ENCODE peak calls at places on chromosomes 13 and 19, in four cellular contexts. Y, W, Q and H are unnamed samples.
A peak's percentile ranks its signal among the peaks of the same experiment; 100 is the strongest.

GRCh38 chr13:90918551-90918950 is 428.9 kb upstream of the MIR17HG start:
- DNase-seq in Y (no peak), W (no peak), Q (no peak), H (peak; percentile 0)

GRCh38 chr13:111115841-111116500 is 861 bp downstream of the ARHGEF7 start:
- DNase-seq in Y (peak; percentile 75), W (peak; percentile 73), Q (peak; percentile 86), H (peak; percentile 87)

GRCh38 chr13:61770697-61771096 is 355.0 kb upstream of the PCDH20 start:
- DNase-seq in Y (peak; percentile 42), W (no peak), Q (no peak), H (no peak)

GRCh38 chr13:30415430-30416030 is 6.8 kb upstream of the UBE2L5 start:
- DNase-seq in Y (no peak), W (no peak), Q (no peak), H (no peak)

GRCh38 chr13:50670272-50670671 is 173.2 kb downstream of the DLEU7 start:
- DNase-seq in Y (no peak), W (no peak), Q (no peak), H (no peak)

GRCh38 chr19:4620675-4621074 is 18.6 kb upstream of the TNFAIP8L1 start:
- DNase-seq in Y (no peak), W (no peak), Q (no peak), H (no peak)

GRCh38 chr13:90933097-90933826 is 414.2 kb upstream of the MIR17HG start:
- DNase-seq in Y (no peak), W (no peak), Q (no peak), H (no peak)

GRCh38 chr13:46475586-46475991 is 77.4 kb upstream of the LRCH1 start:
- DNase-seq in Y (no peak), W (no peak), Q (no peak), H (peak; percentile 26)

GRCh38 chr13:46149272-46150133 is 32.5 kb downstream of the LCP1 start:
- DNase-seq in Y (no peak), W (no peak), Q (no peak), H (peak; percentile 16)

GRCh38 chr19:13121551-13122274 is 3.6 kb downstream of the NACC1 start:
- DNase-seq in Y (no peak), W (no peak), Q (no peak), H (no peak)

GRCh38 chr19:52748336-52748950 is 13.6 kb upstream of the ZNF611 start:
- DNase-seq in Y (peak; percentile 73), W (no peak), Q (no peak), H (peak; percentile 65)

GRCh38 chr19:1169921-1170885 is 3.9 kb downstream of the SBNO2 start:
- DNase-seq in Y (no peak), W (no peak), Q (no peak), H (peak; percentile 80)

GRCh38 chr13:73914119-73914518 is 220.1 kb downstream of the KLF12 start:
- DNase-seq in Y (no peak), W (no peak), Q (no peak), H (peak; percentile 62)

GRCh38 chr13:46229251-46229650 is 17.5 kb downstream of the LRRC63 start:
- DNase-seq in Y (no peak), W (no peak), Q (no peak), H (peak; percentile 63)

GRCh38 chr19:55066107-55066709 is 3.3 kb upstream of the RDH13 start:
- DNase-seq in Y (peak; percentile 46), W (no peak), Q (no peak), H (no peak)

GRCh38 chr13:100608906-100609305 is 20.3 kb upstream of the GGACT start:
- DNase-seq in Y (no peak), W (no peak), Q (no peak), H (peak; percentile 25)

GRCh38 chr13:107234315-107234714 is 666.4 kb upstream of the ARGLU1 start:
- DNase-seq in Y (no peak), W (no peak), Q (no peak), H (no peak)

GRCh38 chr19:43814663-43815352 is 12.3 kb upstream of the ZNF283 start:
- DNase-seq in Y (no peak), W (no peak), Q (no peak), H (no peak)

GRCh38 chr19:4088975-4089374 is 22.3 kb upstream of the ZBTB7A start:
- DNase-seq in Y (no peak), W (no peak), Q (no peak), H (no peak)

GRCh38 chr13:29595380-29596063 is at the start of gene SLC7A1:
- DNase-seq in Y (peak; percentile 96), W (peak; percentile 30), Q (no peak), H (peak; percentile 64)

GRCh38 chr19:17942181-17942580 is 9.4 kb downstream of the CCDC124 start:
- DNase-seq in Y (no peak), W (no peak), Q (no peak), H (no peak)

GRCh38 chr19:13902993-13903555 is 2.8 kb downstream of the BRME1 start:
- DNase-seq in Y (no peak), W (no peak), Q (no peak), H (no peak)

DNA sequence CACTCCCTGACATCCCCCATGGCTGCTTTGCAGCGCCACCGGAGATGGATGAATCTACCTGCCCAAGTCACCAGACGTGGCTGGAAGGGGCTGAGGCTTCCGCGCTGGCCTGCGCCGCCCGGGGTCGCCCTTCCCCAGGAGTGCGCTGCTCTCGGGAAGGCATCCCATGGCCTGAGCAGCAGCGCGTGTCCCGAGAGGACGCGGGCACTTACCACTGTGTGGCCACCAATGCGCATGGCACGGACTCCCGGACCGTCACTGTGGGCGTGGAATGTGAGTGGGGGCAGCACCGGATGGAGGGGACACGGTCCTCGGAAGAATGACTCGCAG is 4.6 kb downstream of the ICAM5 start:
- DNase-seq in Y (peak; percentile 72), W (no peak), Q (no peak), H (no peak)
- TF ChIP-seq CTCF in Y (peak; percentile 52), W (no peak), Q (no peak), H (no peak)

GRCh38 chr19:48784527-48784926 is 26.3 kb downstream of the BCAT2 start:
- DNase-seq in Y (no peak), W (no peak), Q (no peak), H (peak; percentile 37)
- TF ChIP-seq CTCF in Y (no peak), W (no peak), Q (no peak), H (peak; percentile 31)

GRCh38 chr19:10655457-10656312 is 1.5 kb downstream of the ILF3 start:
- DNase-seq in Y (peak; percentile 52), W (no peak), Q (no peak), H (peak; percentile 23)
- TF ChIP-seq CTCF in Y (no peak), W (no peak), Q (peak; percentile 28), H (peak; percentile 13)

DNA sequence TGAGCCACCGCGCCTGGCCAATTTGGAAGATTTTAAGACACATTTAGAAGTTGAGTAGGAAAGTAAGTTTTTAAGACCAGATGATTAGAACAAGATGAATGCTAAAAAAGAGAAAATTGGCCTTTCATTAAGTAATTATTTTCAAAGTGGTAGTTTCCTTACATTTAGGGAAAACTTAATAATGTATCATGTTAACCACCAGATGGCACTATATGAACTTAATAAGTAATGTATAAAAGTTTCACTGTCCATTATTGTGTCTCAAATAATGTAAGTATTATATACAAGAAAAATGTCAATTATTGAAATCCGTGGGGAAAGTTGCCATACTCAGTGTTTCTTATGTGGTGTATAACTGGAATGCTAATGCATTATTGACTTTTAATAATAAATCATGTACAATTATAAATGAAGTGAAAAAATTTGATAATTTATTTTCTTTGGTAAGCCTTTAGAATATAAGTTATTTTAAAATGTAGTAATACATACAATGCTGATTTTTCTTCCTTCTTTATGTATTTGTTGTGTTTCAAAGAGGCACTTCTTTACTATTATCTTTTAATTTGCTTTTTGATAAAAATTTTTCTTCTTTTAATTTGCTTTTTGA is 29.2 kb downstream of the COG6 start:
- DNase-seq in Y (peak; percentile 64), W (no peak), Q (peak; percentile 4), H (peak; percentile 67)
- TF ChIP-seq CTCF in Y (peak; percentile 60), W (peak; percentile 34), Q (peak; percentile 6), H (no peak)

DNA sequence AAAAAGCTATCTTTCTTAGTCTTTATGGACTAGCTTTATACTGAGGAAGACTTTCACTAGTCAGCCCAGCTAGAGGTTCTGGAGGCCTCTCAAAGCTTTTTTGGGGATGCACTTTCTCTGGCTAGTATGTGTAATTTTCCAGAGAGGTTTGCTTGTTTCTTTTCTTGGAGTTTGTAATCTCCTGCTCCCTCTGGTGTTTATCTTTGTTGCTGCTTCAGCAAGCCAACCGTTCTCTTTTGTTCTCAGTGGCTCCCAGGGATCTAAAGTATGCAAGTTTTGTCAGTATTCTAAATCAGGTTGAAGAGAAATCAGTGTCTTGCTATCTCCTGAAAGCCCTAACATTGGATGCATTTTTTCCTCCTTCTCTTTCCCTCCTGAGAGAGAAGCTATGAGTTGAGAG is 121.1 kb upstream of the MYO16 start:
- DNase-seq in Y (peak; percentile 77), W (no peak), Q (no peak), H (peak; percentile 51)
- TF ChIP-seq CTCF in Y (peak; percentile 72), W (no peak), Q (no peak), H (peak; percentile 61)

DNA sequence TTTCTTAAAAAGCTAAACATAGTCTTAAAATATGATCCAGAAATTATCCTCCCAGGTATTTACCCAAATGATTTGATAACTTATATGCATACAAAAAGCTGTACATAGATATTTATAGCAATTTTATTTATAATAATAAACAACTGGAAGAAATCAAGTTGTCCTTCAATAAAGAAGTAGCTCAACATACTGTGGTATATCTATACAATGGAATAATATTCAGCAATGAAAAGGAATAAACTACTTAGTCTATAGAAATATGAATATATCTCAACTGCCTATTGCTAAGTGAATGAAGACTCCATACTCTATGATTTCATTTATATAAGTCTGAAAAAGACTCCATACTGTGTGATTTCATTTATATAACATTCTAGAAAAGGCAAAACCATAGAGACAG is 47.1 kb upstream of the SLAIN1 start:
- DNase-seq in Y (no peak), W (no peak), Q (no peak), H (no peak)
- TF ChIP-seq CTCF in Y (no peak), W (no peak), Q (no peak), H (no peak)